ENCODE peak calls at places on chromosome 5, in six cellular contexts. One of them, this sample, is unnamed.
A peak's percentile ranks its signal among the peaks of the same experiment; 100 is the strongest.

GRCh38 chr5:141149812-141150211 is at the start of gene PCDHB6:
- DNase-seq in IMR-90: peak; percentile 3
- DNase-seq in fibroblast of mammary gland: peak; percentile 6
- DNase-seq in esophagus squamous epithelium: no peak
- DNase-seq in pancreas: no peak
- DNase-seq in HFF-Myc: no peak
- DNase-seq in this sample: no peak

GRCh38 chr5:65624025-65624569 is at the start of gene TRIM23:
- DNase-seq in esophagus squamous epithelium: peak; percentile 74
- DNase-seq in HFF-Myc: peak; percentile 66
- DNase-seq in IMR-90: peak; percentile 91
- DNase-seq in pancreas: peak; percentile 88
- DNase-seq in fibroblast of mammary gland: peak; percentile 90
- DNase-seq in this sample: peak; percentile 89

GRCh38 chr5:542693-543311 is 18.6 kb upstream of the SLC9A3 start:
- DNase-seq in HFF-Myc: no peak
- DNase-seq in esophagus squamous epithelium: no peak
- DNase-seq in fibroblast of mammary gland: no peak
- DNase-seq in pancreas: peak; percentile 21
- DNase-seq in IMR-90: no peak
- DNase-seq in this sample: no peak

GRCh38 chr5:56812110-56812509 is 3.2 kb upstream of the MAP3K1 start:
- DNase-seq in fibroblast of mammary gland: no peak
- DNase-seq in esophagus squamous epithelium: no peak
- DNase-seq in HFF-Myc: no peak
- DNase-seq in pancreas: no peak
- DNase-seq in IMR-90: peak; percentile 29
- DNase-seq in this sample: no peak

GRCh38 chr5:180172447-180173197 is 36.4 kb downstream of the RASGEF1C start:
- DNase-seq in pancreas: no peak
- DNase-seq in HFF-Myc: no peak
- DNase-seq in esophagus squamous epithelium: no peak
- DNase-seq in fibroblast of mammary gland: no peak
- DNase-seq in IMR-90: no peak
- DNase-seq in this sample: peak; percentile 9

GRCh38 chr5:74044936-74045335 is 418.9 kb downstream of the ARHGEF28 start:
- DNase-seq in pancreas: no peak
- DNase-seq in IMR-90: no peak
- DNase-seq in fibroblast of mammary gland: no peak
- DNase-seq in esophagus squamous epithelium: no peak
- DNase-seq in HFF-Myc: no peak
- DNase-seq in this sample: no peak

GRCh38 chr5:40046792-40047191 is 622.0 kb upstream of the DAB2 start:
- DNase-seq in IMR-90: peak; percentile 12
- DNase-seq in fibroblast of mammary gland: peak; percentile 84
- DNase-seq in HFF-Myc: peak; percentile 3
- DNase-seq in esophagus squamous epithelium: no peak
- DNase-seq in pancreas: no peak
- DNase-seq in this sample: no peak

GRCh38 chr5:135891804-135892203 is 3.8 kb downstream of the IL9 start:
- DNase-seq in IMR-90: no peak
- DNase-seq in pancreas: no peak
- DNase-seq in HFF-Myc: no peak
- DNase-seq in esophagus squamous epithelium: no peak
- DNase-seq in fibroblast of mammary gland: no peak
- DNase-seq in this sample: no peak

GRCh38 chr5:55324815-55325418 is 17.1 kb downstream of the MTREX start:
- DNase-seq in esophagus squamous epithelium: no peak
- DNase-seq in IMR-90: peak; percentile 58
- DNase-seq in HFF-Myc: no peak
- DNase-seq in pancreas: no peak
- DNase-seq in fibroblast of mammary gland: peak; percentile 63
- DNase-seq in this sample: peak; percentile 29

GRCh38 chr5:61525573-61526142 is 193.6 kb downstream of the ZSWIM6 start:
- DNase-seq in IMR-90: peak; percentile 7
- DNase-seq in HFF-Myc: no peak
- DNase-seq in fibroblast of mammary gland: no peak
- DNase-seq in pancreas: no peak
- DNase-seq in esophagus squamous epithelium: no peak
- DNase-seq in this sample: no peak

GRCh38 chr5:123422433-123423277 is 548 bp downstream of the CEP120 start:
- DNase-seq in esophagus squamous epithelium: no peak
- DNase-seq in pancreas: no peak
- DNase-seq in IMR-90: peak; percentile 40
- DNase-seq in HFF-Myc: no peak
- DNase-seq in fibroblast of mammary gland: peak; percentile 41
- DNase-seq in this sample: peak; percentile 23

GRCh38 chr5:123814796-123815479 is 303.0 kb downstream of the CSNK1G3 start:
- DNase-seq in esophagus squamous epithelium: no peak
- DNase-seq in IMR-90: peak; percentile 18
- DNase-seq in fibroblast of mammary gland: peak; percentile 30
- DNase-seq in HFF-Myc: peak; percentile 29
- DNase-seq in pancreas: no peak
- DNase-seq in this sample: no peak

GRCh38 chr5:133423618-133424282 is 188.6 kb downstream of the FSTL4 start:
- DNase-seq in pancreas: peak; percentile 78
- DNase-seq in fibroblast of mammary gland: peak; percentile 74
- DNase-seq in HFF-Myc: peak; percentile 14
- DNase-seq in esophagus squamous epithelium: no peak
- DNase-seq in IMR-90: peak; percentile 12
- DNase-seq in this sample: peak; percentile 81

GRCh38 chr5:137269886-137270285 is 229.2 kb downstream of the SPOCK1 start:
- DNase-seq in HFF-Myc: no peak
- DNase-seq in pancreas: no peak
- DNase-seq in esophagus squamous epithelium: no peak
- DNase-seq in fibroblast of mammary gland: no peak
- DNase-seq in IMR-90: no peak
- DNase-seq in this sample: no peak

GRCh38 chr5:115379622-115380344 is 83.3 kb upstream of the CCDC112 start:
- DNase-seq in fibroblast of mammary gland: no peak
- DNase-seq in IMR-90: no peak
- DNase-seq in HFF-Myc: no peak
- DNase-seq in esophagus squamous epithelium: no peak
- DNase-seq in pancreas: peak; percentile 72
- DNase-seq in this sample: peak; percentile 26

GRCh38 chr5:115375922-115376321 is 79.5 kb upstream of the CCDC112 start:
- DNase-seq in fibroblast of mammary gland: peak; percentile 70
- DNase-seq in esophagus squamous epithelium: no peak
- DNase-seq in HFF-Myc: no peak
- DNase-seq in pancreas: peak; percentile 54
- DNase-seq in IMR-90: peak; percentile 61
- DNase-seq in this sample: no peak

GRCh38 chr5:115378754-115379153 is 82.3 kb upstream of the CCDC112 start:
- DNase-seq in fibroblast of mammary gland: no peak
- DNase-seq in IMR-90: no peak
- DNase-seq in pancreas: no peak
- DNase-seq in HFF-Myc: no peak
- DNase-seq in esophagus squamous epithelium: no peak
- DNase-seq in this sample: no peak

GRCh38 chr5:115374057-115374775 is 77.8 kb upstream of the CCDC112 start:
- DNase-seq in pancreas: no peak
- DNase-seq in esophagus squamous epithelium: no peak
- DNase-seq in HFF-Myc: no peak
- DNase-seq in fibroblast of mammary gland: no peak
- DNase-seq in IMR-90: no peak
- DNase-seq in this sample: no peak

DNA sequence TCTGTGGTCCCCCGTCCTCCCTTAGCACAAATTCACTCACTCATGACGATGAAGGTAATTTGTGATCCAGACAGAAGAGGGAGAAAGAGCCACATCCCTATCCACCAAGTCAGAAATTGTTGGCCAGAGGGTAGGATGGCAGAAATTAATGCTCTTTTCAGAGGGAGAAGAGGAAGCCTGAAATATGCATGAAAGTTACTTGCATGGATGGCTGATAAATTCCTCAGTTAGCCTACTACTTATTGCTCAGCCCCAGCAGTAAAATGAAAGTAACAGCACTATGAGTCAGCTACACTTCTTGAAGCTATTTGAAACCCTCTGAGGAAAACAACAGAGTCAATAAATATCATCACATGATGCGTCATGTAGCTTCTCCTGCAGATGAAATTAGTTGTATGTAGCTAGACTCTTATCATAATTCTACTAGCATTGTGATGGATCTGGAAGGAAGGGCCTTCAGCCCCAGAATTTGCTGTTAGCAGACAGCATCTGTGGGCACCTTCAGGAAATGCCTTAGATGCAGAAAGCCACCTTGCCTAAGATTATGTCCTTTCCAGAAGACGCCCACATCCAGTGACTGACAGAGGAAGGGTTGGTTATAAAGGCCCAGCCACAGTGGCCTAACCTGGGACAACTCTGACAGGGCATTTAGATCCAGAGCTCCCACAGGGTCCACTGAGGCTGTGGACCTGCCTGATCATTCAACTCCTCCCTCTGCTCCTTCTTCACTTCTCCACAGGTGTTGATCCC is 81.2 kb upstream of the CCDC112 start:
- DNase-seq in pancreas: no peak
- DNase-seq in IMR-90: peak; percentile 94
- DNase-seq in esophagus squamous epithelium: no peak
- DNase-seq in fibroblast of mammary gland: peak; percentile 95
- DNase-seq in HFF-Myc: peak; percentile 67
- DNase-seq in this sample: peak; percentile 34
- TF ChIP-seq CTCF in pancreas: no peak
- TF ChIP-seq CTCF in IMR-90: peak; percentile 48
- TF ChIP-seq CTCF in esophagus squamous epithelium: no peak
- TF ChIP-seq CTCF in fibroblast of mammary gland: peak; percentile 28
- TF ChIP-seq CTCF in HFF-Myc: peak; percentile 23
- TF ChIP-seq CTCF in this sample: no peak

GRCh38 chr5:171599396-171599795 is 179.9 kb downstream of the FGF18 start:
- DNase-seq in esophagus squamous epithelium: no peak
- DNase-seq in pancreas: peak; percentile 53
- DNase-seq in IMR-90: no peak
- DNase-seq in HFF-Myc: no peak
- DNase-seq in fibroblast of mammary gland: no peak
- DNase-seq in this sample: no peak

GRCh38 chr5:171595401-171595800 is 176.0 kb downstream of the FGF18 start:
- DNase-seq in pancreas: no peak
- DNase-seq in fibroblast of mammary gland: peak; percentile 57
- DNase-seq in esophagus squamous epithelium: no peak
- DNase-seq in HFF-Myc: no peak
- DNase-seq in IMR-90: no peak
- DNase-seq in this sample: no peak

GRCh38 chr5:171598279-171599152 is 179.1 kb downstream of the FGF18 start:
- DNase-seq in HFF-Myc: no peak
- DNase-seq in IMR-90: no peak
- DNase-seq in esophagus squamous epithelium: no peak
- DNase-seq in fibroblast of mammary gland: no peak
- DNase-seq in pancreas: no peak
- DNase-seq in this sample: no peak

GRCh38 chr5:171595801-171596231 is 176.4 kb downstream of the FGF18 start:
- DNase-seq in HFF-Myc: peak; percentile 46
- DNase-seq in fibroblast of mammary gland: peak; percentile 95
- DNase-seq in esophagus squamous epithelium: no peak
- DNase-seq in IMR-90: peak; percentile 92
- DNase-seq in pancreas: no peak
- DNase-seq in this sample: no peak

DNA sequence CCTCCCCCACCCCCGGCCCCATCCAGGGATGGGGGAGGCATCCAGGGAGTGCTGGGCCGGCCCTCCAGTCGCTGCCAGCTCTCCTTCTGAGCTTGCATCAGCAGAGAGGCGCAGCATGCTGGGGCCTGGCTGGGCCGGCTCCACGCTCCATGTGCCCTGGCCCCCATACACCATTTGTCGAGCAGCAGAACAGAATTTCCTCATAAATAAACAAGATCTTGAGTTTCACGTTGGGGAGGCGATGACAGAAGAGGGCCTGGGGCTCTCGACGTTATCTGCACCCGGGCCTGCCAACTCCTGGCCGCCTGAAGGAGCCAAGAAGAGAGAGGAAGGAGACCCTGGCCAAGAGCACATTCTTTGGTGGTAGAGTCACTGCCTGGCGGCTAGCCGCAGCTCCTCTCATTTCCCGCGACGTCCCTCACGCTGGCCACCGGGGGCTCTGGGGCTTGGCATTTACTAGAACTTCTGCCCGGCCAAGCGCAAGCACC is 177.0 kb downstream of the FGF18 start:
- DNase-seq in HFF-Myc: peak; percentile 45
- DNase-seq in IMR-90: peak; percentile 94
- DNase-seq in esophagus squamous epithelium: no peak
- DNase-seq in fibroblast of mammary gland: peak; percentile 74
- DNase-seq in pancreas: no peak
- DNase-seq in this sample: no peak
- TF ChIP-seq CTCF in HFF-Myc: no peak
- TF ChIP-seq CTCF in IMR-90: peak; percentile 22
- TF ChIP-seq CTCF in esophagus squamous epithelium: no peak
- TF ChIP-seq CTCF in fibroblast of mammary gland: no peak
- TF ChIP-seq CTCF in pancreas: no peak
- TF ChIP-seq CTCF in this sample: no peak

DNA sequence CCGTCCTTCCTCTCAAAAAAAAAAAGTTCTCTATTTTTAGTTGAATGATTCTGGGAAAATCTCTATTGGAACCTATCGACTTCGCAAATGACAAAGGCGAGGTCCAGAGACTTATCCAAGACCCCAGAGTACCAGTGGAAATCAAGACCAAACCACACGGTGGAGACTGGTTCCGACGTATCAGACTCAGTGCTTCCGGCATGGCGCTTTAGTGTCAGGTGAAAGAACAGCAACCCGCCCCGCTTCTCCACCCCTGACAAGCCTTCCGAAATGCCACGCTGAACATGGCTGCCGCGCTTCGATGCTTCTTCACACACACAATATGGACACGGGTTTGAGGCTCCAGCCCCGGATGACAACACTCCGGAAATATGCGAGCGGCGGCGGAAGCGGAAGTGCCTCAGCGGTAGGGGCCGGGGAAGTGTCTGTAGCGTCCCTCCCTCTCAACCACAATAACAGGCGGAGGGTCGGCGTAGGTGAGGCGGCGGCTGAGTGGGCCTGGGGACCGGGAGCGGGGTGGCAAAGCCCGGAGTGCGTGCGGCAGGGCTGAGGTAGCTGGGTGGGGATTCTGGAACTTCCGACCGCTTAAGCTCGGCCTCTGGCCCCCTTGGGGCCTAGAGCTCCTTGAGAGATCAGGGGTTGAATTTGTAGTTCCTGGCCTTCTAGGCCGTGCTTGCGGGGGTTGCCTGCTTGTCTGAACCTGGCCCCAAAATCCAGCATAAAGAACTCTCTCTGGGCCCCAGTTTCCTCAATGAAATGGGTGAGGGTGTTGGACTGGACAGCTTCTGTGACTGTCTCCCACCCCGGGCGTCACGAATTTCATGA is at the start of gene FBXO38:
- DNase-seq in HFF-Myc: peak; percentile 91
- DNase-seq in pancreas: peak; percentile 95
- DNase-seq in esophagus squamous epithelium: peak; percentile 84
- DNase-seq in fibroblast of mammary gland: peak; percentile 93
- DNase-seq in IMR-90: peak; percentile 95
- DNase-seq in this sample: peak; percentile 93
- TF ChIP-seq CTCF in HFF-Myc: no peak
- TF ChIP-seq CTCF in pancreas: no peak
- TF ChIP-seq CTCF in esophagus squamous epithelium: no peak
- TF ChIP-seq CTCF in fibroblast of mammary gland: no peak
- TF ChIP-seq CTCF in IMR-90: no peak
- TF ChIP-seq CTCF in this sample: peak; percentile 6

DNA sequence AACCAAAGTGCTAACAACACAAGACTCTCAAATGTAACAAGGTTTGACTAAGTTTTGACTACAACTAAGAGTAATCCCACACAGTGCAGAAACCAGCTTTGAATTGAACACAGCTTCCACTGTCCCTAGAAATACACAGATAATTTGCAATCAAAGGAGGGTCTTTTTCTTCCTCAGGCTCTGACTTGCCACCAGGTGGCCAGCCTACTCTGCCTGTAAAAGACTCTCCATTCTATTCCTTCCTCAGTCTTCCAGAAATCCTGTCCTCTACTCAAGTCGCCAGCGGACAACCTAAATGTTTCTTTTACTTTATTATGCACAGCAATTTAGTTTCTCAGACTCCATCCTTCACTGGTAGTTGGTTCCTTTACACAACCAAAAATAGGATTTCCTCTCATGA is 32.2 kb upstream of the MCTP1 start:
- DNase-seq in pancreas: no peak
- DNase-seq in HFF-Myc: no peak
- DNase-seq in esophagus squamous epithelium: no peak
- DNase-seq in IMR-90: no peak
- DNase-seq in fibroblast of mammary gland: no peak
- DNase-seq in this sample: no peak
- TF ChIP-seq CTCF in pancreas: no peak
- TF ChIP-seq CTCF in HFF-Myc: no peak
- TF ChIP-seq CTCF in esophagus squamous epithelium: no peak
- TF ChIP-seq CTCF in IMR-90: no peak
- TF ChIP-seq CTCF in fibroblast of mammary gland: peak; percentile 1
- TF ChIP-seq CTCF in this sample: no peak